ENCODE peak calls at places on chromosomes 1 and 21, in four cellular contexts. R, G, Y and D are unnamed samples.

GRCh38 chr1:203507227-203507626 is 13.3 kb downstream of the OPTC start:
- DNase-seq in R (no peak), G (no peak), Y (no peak), D (peak)

GRCh38 chr1:183993132-183993531 is 44.4 kb downstream of the COLGALT2 start:
- DNase-seq in R (no peak), G (no peak), Y (no peak), D (no peak)

GRCh38 chr1:7579831-7580804 is 191.0 kb upstream of the VAMP3 start:
- DNase-seq in R (no peak), G (no peak), Y (no peak), D (no peak)

GRCh38 chr1:200354243-200354642 is 55.6 kb downstream of the ZNF281 start:
- DNase-seq in R (peak), G (no peak), Y (no peak), D (no peak)

GRCh38 chr1:233025156-233025555 is 74.7 kb downstream of the NTPCR start:
- DNase-seq in R (peak), G (no peak), Y (no peak), D (no peak)

GRCh38 chr21:34592120-34592561 is 22.8 kb downstream of the RCAN1 start:
- DNase-seq in R (no peak), G (no peak), Y (no peak), D (no peak)

GRCh38 chr1:168520052-168520751 is 23.6 kb downstream of the XCL2 start:
- DNase-seq in R (peak), G (no peak), Y (no peak), D (no peak)

GRCh38 chr1:236058141-236058626 is 6.7 kb downstream of the NID1 start:
- DNase-seq in R (no peak), G (no peak), Y (no peak), D (no peak)

GRCh38 chr1:34163792-34164509 is 1.1 kb downstream of the CSMD2 start:
- DNase-seq in R (no peak), G (no peak), Y (peak), D (no peak)

GRCh38 chr1:246705368-246705767 is 18.8 kb upstream of the SCCPDH start:
- DNase-seq in R (no peak), G (no peak), Y (no peak), D (peak)